ENCODE peak calls at places on chromosomes 3 and 15, in five cellular contexts. K is stimulated activated CD8-positive, alpha-beta memory T cell treated with anti-CD3 and anti-CD28 coated beads, Interleukin-15, amount 100 ng/mL, for 48 hours; J is GM04504; N is RCC 7860; D is dorsolateral prefrontal cortex. B is an unnamed sample.

GRCh38 chr15:40282144-40282869 is 557 bp downstream of the ANKRD63 start:
- DNase-seq in K (peak; percentile 18), J (no peak), N (no peak), D (no peak), B (peak; percentile 27)

GRCh38 chr15:71124937-71125755 is 9.9 kb downstream of the THSD4 start:
- DNase-seq in K (no peak), J (no peak), N (no peak), D (no peak), B (no peak)

GRCh38 chr3:27796365-27796875 is 74.3 kb upstream of the EOMES start:
- DNase-seq in K (no peak), J (no peak), N (no peak), D (no peak), B (no peak)

GRCh38 chr3:155316450-155316849 is 23.0 kb upstream of the STRIT1 start:
- DNase-seq in K (no peak), J (no peak), N (no peak), D (no peak), B (no peak)

GRCh38 chr3:138879541-138880380 is 45.0 kb upstream of the PIK3CB start:
- DNase-seq in K (no peak), J (no peak), N (no peak), D (no peak), B (no peak)

GRCh38 chr3:162007722-162008121 is 511.1 kb downstream of the OTOL1 start:
- DNase-seq in K (no peak), J (peak; percentile 9), N (no peak), D (no peak), B (no peak)

GRCh38 chr3:623914-624545 is 427.5 kb downstream of the CHL1 start:
- DNase-seq in K (no peak), J (no peak), N (no peak), D (no peak), B (no peak)

GRCh38 chr3:16490062-16490641 is 23.3 kb downstream of the RFTN1 start:
- DNase-seq in K (no peak), J (no peak), N (no peak), D (no peak), B (no peak)

GRCh38 chr3:129068291-129068886 is 7.8 kb downstream of the GP9 start:
- DNase-seq in K (no peak), J (no peak), N (no peak), D (no peak), B (no peak)

GRCh38 chr3:186361612-186362408 is at the start of gene DGKG:
- DNase-seq in K (no peak), J (no peak), N (no peak), D (peak; percentile 53), B (no peak)

GRCh38 chr15:28125673-28126651 is 26.8 kb upstream of the OCA2 start:
- DNase-seq in K (no peak), J (no peak), N (no peak), D (no peak), B (no peak)

GRCh38 chr3:64796597-64796996 is 108.8 kb upstream of the ADAMTS9 start:
- DNase-seq in K (no peak), J (no peak), N (no peak), D (no peak), B (no peak)

B was measured in activated CD4-positive, CD25-positive, alpha-beta regulatory T cell.